ENCODE peak calls at places on chromosomes 6 and 20, in four cellular contexts. One of them, this sample, is unnamed.

GRCh38 chr20:6882911-6883310 is 115.4 kb downstream of the BMP2 start:
- DNase-seq in HCT116: no peak
- DNase-seq in HepG2: no peak
- DNase-seq in K562: no peak
- DNase-seq in this sample: no peak

GRCh38 chr6:90186637-90187361 is 109.8 kb downstream of the BACH2 start:
- DNase-seq in HCT116: no peak
- DNase-seq in HepG2: no peak
- DNase-seq in K562: no peak
- DNase-seq in this sample: no peak

GRCh38 chr6:54366647-54367327 is 58.5 kb downstream of the TINAG start:
- DNase-seq in HCT116: peak; percentile 28
- DNase-seq in HepG2: no peak
- DNase-seq in K562: no peak
- DNase-seq in this sample: no peak

GRCh38 chr20:43771791-43772190 is 45.0 kb upstream of the GTSF1L start:
- DNase-seq in HCT116: no peak
- DNase-seq in HepG2: no peak
- DNase-seq in K562: no peak
- DNase-seq in this sample: no peak

GRCh38 chr6:30744054-30744805 is at the start of gene IER3:
- DNase-seq in HCT116: peak; percentile 96
- DNase-seq in HepG2: peak; percentile 89
- DNase-seq in K562: peak; percentile 94
- DNase-seq in this sample: peak; percentile 89

GRCh38 chr6:169971951-169972651 is 220.7 kb downstream of the ERMARD start:
- DNase-seq in HCT116: no peak
- DNase-seq in HepG2: no peak
- DNase-seq in K562: no peak
- DNase-seq in this sample: no peak

GRCh38 chr6:6351626-6352025 is 31.2 kb upstream of the F13A1 start:
- DNase-seq in HCT116: no peak
- DNase-seq in HepG2: no peak
- DNase-seq in K562: no peak
- DNase-seq in this sample: no peak

GRCh38 chr20:31769681-31770080 is 30.6 kb downstream of the TPX2 start:
- DNase-seq in HCT116: no peak
- DNase-seq in HepG2: no peak
- DNase-seq in K562: no peak
- DNase-seq in this sample: no peak

GRCh38 chr6:43668151-43669028 is 19.2 kb downstream of the MRPS18A start:
- DNase-seq in HCT116: peak; percentile 56
- DNase-seq in HepG2: peak; percentile 76
- DNase-seq in K562: peak; percentile 76
- DNase-seq in this sample: no peak

GRCh38 chr20:3753098-3753497 is 14.5 kb downstream of the ADISSP start:
- DNase-seq in HCT116: peak; percentile 38
- DNase-seq in HepG2: peak; percentile 71
- DNase-seq in K562: peak; percentile 63
- DNase-seq in this sample: no peak
- TF ChIP-seq TCF7L2 in HCT116: no peak
- TF ChIP-seq TCF7L2 in HepG2: no peak
- TF ChIP-seq TCF7L2 in K562: no peak
- TF ChIP-seq TCF7L2 in this sample: no peak

DNA sequence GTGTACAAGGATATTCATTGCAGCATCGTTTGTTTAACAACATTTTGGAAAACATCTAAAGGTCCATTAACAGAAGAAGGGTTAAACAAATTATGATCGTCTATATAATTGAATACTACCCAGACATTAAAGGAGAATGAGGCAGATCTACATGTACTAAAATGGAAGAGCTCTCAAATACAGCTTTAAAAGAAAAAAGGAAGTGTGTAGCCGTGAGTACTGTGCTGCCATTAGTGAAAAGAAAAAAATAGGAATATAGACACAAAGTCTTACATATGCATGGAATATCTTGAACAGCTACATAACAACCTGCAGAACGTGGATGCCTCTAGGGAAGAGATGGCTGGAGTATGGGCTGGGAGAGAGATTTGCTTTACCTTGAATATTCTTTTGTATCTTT is 37.9 kb downstream of the PRDM1 start:
- DNase-seq in HCT116: no peak
- DNase-seq in HepG2: no peak
- DNase-seq in K562: no peak
- DNase-seq in this sample: no peak
- H3K4me1 ChIP-seq in HCT116: no peaks in the 10 kb centered on the region
- H3K4me1 ChIP-seq in HepG2: peaks cover 8% of the 10 kb centered on the region
- H3K4me1 ChIP-seq in K562: peaks cover 26% of the 10 kb centered on the region
- H3K4me1 ChIP-seq in this sample: peaks cover under 1% of the 10 kb centered on the region

DNA sequence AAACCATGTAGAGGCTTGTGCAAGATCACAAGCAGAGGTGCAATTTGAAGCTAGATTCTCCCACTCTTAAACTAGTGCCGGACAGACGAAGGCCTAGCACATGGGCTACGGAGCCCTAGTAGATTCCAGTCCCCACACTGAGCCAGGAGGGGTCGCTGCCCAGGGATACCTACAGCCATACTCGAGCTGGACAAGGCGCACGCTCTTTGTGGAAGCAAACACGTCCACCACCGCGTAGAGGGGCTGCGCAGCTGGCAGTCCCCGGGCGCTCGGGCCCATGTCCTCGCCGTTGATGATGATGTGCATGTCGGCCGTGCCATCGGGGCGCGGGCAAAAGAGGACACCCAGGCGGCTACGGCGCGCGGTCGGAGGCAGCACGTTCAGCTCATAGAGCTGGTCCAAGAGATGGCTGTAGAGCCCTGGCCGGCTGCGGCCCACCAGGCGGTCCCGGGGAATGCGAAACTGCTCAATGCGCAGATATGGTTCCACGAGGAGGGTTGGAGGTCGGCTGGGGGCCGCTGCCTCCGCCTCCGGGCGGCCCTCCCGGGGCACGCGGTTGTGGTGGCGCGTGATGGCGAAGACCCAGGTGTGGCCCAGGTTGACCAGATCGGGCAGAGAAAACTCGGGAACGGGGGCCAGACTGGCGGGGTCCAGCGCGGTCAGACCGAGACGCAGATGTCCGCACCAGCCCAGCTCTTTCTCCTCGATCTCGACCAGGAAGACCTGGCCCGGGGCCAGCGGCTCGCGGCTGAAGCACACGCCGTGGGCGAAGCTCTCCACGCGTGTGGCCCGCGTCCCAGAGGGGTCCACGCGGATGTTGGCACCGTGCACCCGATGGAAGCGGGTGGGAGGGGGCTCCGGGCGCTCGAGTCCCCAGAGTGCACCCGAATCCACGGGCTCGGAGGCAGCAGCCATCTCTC is 671 bp downstream of the NEURL2 start:
- DNase-seq in HCT116: no peak
- DNase-seq in HepG2: peak; percentile 92
- DNase-seq in K562: no peak
- DNase-seq in this sample: no peak
- TF ChIP-seq POLR2AphosphoS5 in HCT116: no peak
- TF ChIP-seq POLR2AphosphoS5 in HepG2: peak; percentile 74
- TF ChIP-seq POLR2AphosphoS5 in K562: no peak
- TF ChIP-seq POLR2AphosphoS5 in this sample: no peak

GRCh38 chr6:13304580-13305255 is 23.6 kb downstream of the TBC1D7 start:
- DNase-seq in HCT116: no peak
- DNase-seq in HepG2: no peak
- DNase-seq in K562: no peak
- DNase-seq in this sample: no peak

GRCh38 chr6:13302751-13303667 is 25.3 kb downstream of the TBC1D7 start:
- DNase-seq in HCT116: peak; percentile 33
- DNase-seq in HepG2: peak; percentile 80
- DNase-seq in K562: peak; percentile 80
- DNase-seq in this sample: peak; percentile 52

GRCh38 chr6:13305256-13305650 is 23.1 kb downstream of the TBC1D7 start:
- DNase-seq in HCT116: no peak
- DNase-seq in HepG2: no peak
- DNase-seq in K562: no peak
- DNase-seq in this sample: no peak

GRCh38 chr6:13303668-13304017 is 24.7 kb downstream of the TBC1D7 start:
- DNase-seq in HCT116: no peak
- DNase-seq in HepG2: no peak
- DNase-seq in K562: peak; percentile 32
- DNase-seq in this sample: no peak

GRCh38 chr6:13304101-13304500 is 24.2 kb downstream of the TBC1D7 start:
- DNase-seq in HCT116: no peak
- DNase-seq in HepG2: no peak
- DNase-seq in K562: no peak
- DNase-seq in this sample: no peak
- TF ChIP-seq TCF7L2 in HCT116: no peak
- TF ChIP-seq TCF7L2 in HepG2: no peak
- TF ChIP-seq TCF7L2 in K562: no peak
- TF ChIP-seq TCF7L2 in this sample: no peak

DNA sequence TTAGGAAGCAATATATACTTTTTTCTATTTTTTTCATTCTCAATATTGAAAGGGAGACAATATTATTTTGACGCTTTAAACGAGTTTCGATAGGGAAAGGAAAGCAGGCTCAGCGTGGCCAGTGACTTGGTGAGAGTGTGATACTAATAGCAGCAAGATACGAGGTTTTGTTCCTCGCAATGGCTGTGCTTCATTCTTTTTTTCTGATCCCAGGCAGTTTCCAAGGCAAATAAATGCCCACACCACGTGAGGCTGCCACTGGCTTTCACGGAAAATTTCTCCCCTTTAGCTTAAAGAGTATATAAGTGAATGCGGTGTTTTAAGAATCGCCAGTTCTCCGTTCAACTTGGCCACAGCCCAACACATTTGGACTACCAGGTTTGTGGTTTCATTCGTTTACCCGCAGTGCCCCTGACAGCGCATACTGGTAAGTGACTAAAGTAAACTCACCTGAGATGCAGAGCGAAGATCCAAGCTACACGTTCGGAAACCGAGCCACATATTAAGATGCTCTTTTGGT is 196.4 kb upstream of the ZNF184 start:
- DNase-seq in HCT116: no peak
- DNase-seq in HepG2: no peak
- DNase-seq in K562: peak; percentile 55
- DNase-seq in this sample: peak; percentile 38
- H3K4me1 ChIP-seq in HCT116: peaks cover 15% of the 10 kb centered on the region
- H3K4me1 ChIP-seq in HepG2: peaks cover 37% of the 10 kb centered on the region
- H3K4me1 ChIP-seq in K562: peaks cover 7% of the 10 kb centered on the region
- H3K4me1 ChIP-seq in this sample: peaks cover 16% of the 10 kb centered on the region

GRCh38 chr6:111423960-111424846 is 58.8 kb downstream of the REV3L start:
- DNase-seq in HCT116: no peak
- DNase-seq in HepG2: no peak
- DNase-seq in K562: peak; percentile 37
- DNase-seq in this sample: no peak
- TF ChIP-seq POLR2AphosphoS5 in HCT116: no peak
- TF ChIP-seq POLR2AphosphoS5 in HepG2: no peak
- TF ChIP-seq POLR2AphosphoS5 in K562: no peak
- TF ChIP-seq POLR2AphosphoS5 in this sample: no peak

GRCh38 chr20:20785226-20785625 is 72.8 kb upstream of the RALGAPA2 start:
- DNase-seq in HCT116: no peak
- DNase-seq in HepG2: no peak
- DNase-seq in K562: no peak
- DNase-seq in this sample: no peak

GRCh38 chr20:20781029-20781428 is 68.6 kb upstream of the RALGAPA2 start:
- DNase-seq in HCT116: no peak
- DNase-seq in HepG2: no peak
- DNase-seq in K562: no peak
- DNase-seq in this sample: no peak

GRCh38 chr20:20782221-20782620 is 69.8 kb upstream of the RALGAPA2 start:
- DNase-seq in HCT116: no peak
- DNase-seq in HepG2: no peak
- DNase-seq in K562: no peak
- DNase-seq in this sample: no peak

GRCh38 chr20:20782747-20783146 is 70.3 kb upstream of the RALGAPA2 start:
- DNase-seq in HCT116: no peak
- DNase-seq in HepG2: no peak
- DNase-seq in K562: no peak
- DNase-seq in this sample: no peak

GRCh38 chr20:20780127-20780822 is 67.8 kb upstream of the RALGAPA2 start:
- DNase-seq in HCT116: no peak
- DNase-seq in HepG2: peak; percentile 21
- DNase-seq in K562: no peak
- DNase-seq in this sample: no peak
- TF ChIP-seq TCF7L2 in HCT116: no peak
- TF ChIP-seq TCF7L2 in HepG2: no peak
- TF ChIP-seq TCF7L2 in K562: no peak
- TF ChIP-seq TCF7L2 in this sample: no peak

GRCh38 chr6:128282956-128283355 is 237.4 kb downstream of the PTPRK start:
- DNase-seq in HCT116: no peak
- DNase-seq in HepG2: no peak
- DNase-seq in K562: no peak
- DNase-seq in this sample: no peak

GRCh38 chr6:128278876-128279275 is 241.5 kb downstream of the PTPRK start:
- DNase-seq in HCT116: no peak
- DNase-seq in HepG2: no peak
- DNase-seq in K562: no peak
- DNase-seq in this sample: no peak

GRCh38 chr6:128284128-128284527 is 236.3 kb downstream of the PTPRK start:
- DNase-seq in HCT116: no peak
- DNase-seq in HepG2: no peak
- DNase-seq in K562: no peak
- DNase-seq in this sample: no peak

GRCh38 chr6:128280066-128280465 is 240.3 kb downstream of the PTPRK start:
- DNase-seq in HCT116: no peak
- DNase-seq in HepG2: no peak
- DNase-seq in K562: no peak
- DNase-seq in this sample: no peak

DNA sequence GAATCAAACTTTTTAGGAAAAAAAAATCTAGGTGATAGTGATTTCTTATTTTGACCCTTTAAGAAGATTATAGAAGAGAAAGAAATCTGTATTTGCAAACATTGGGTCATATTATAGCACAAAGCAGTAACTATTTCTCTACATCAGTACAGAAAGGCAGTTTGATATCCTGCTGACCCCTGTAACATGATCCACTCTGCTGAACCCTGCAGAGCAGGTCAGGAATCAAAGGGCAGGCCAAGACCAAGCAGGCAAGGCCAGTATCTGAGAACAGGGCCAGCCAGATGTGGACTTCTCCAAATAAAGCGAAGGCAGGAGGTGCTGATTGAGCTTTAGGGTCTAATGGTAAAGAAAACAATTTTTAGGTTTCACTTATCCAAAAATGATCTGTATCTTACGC is 239.4 kb downstream of the PTPRK start:
- DNase-seq in HCT116: no peak
- DNase-seq in HepG2: peak; percentile 52
- DNase-seq in K562: no peak
- DNase-seq in this sample: no peak
- H3K4me1 ChIP-seq in HCT116: no peaks in the 10 kb centered on the region
- H3K4me1 ChIP-seq in HepG2: peaks cover 24% of the 10 kb centered on the region
- H3K4me1 ChIP-seq in K562: no peaks in the 10 kb centered on the region
- H3K4me1 ChIP-seq in this sample: peaks cover 4% of the 10 kb centered on the region